ENCODE peak calls at places on chromosomes 3 and 15, in nine cellular contexts. H is uterus, V is astrocyte of the spinal cord, F is heart left ventricle, C is ovary, B is body of pancreas, W is GM06990, N is HL-60, I is PC-3. Q is an unnamed sample.
A peak's percentile ranks its signal among the peaks of the same experiment; 100 is the strongest.

GRCh38 chr3:156161172-156161571 is 40.8 kb downstream of the KCNAB1 start:
- DNase-seq in H (no peak), V (peak; percentile 48), F (no peak), C (no peak), B (no peak), W (no peak), N (no peak), I (peak; percentile 74), Q (peak; percentile 58)

GRCh38 chr3:171833775-171834460 is 9.2 kb upstream of the TMEM212 start:
- DNase-seq in H (no peak), V (peak; percentile 56), F (no peak), C (no peak), B (no peak), W (no peak), N (no peak), I (peak; percentile 69), Q (peak; percentile 83)

GRCh38 chr3:128050597-128050996 is 1.6 kb upstream of the SEC61A1 start:
- DNase-seq in H (peak; percentile 60), V (no peak), F (peak; percentile 41), C (no peak), B (peak; percentile 58), W (no peak), N (no peak), I (peak; percentile 71), Q (peak; percentile 71)

GRCh38 chr3:51957520-51958205 is 2.5 kb downstream of the GPR62 start:
- DNase-seq in H (no peak), V (no peak), F (no peak), C (no peak), B (no peak), W (no peak), N (no peak), I (no peak), Q (no peak)

GRCh38 chr3:54122046-54122801 is at the start of gene CACNA2D3:
- DNase-seq in H (no peak), V (no peak), F (peak; percentile 54), C (peak; percentile 71), B (peak; percentile 53), W (peak; percentile 13), N (no peak), I (no peak), Q (no peak)

GRCh38 chr15:58423858-58424608 is 7.8 kb upstream of the LIPC start:
- DNase-seq in H (no peak), V (peak; percentile 40), F (no peak), C (no peak), B (no peak), W (no peak), N (no peak), I (no peak), Q (peak; percentile 95)

GRCh38 chr3:27391796-27392195 is 22.6 kb upstream of the NEK10 start:
- DNase-seq in H (no peak), V (peak; percentile 28), F (no peak), C (no peak), B (no peak), W (no peak), N (no peak), I (no peak), Q (no peak)

GRCh38 chr15:68365140-68365745 is 66.7 kb downstream of the ITGA11 start:
- DNase-seq in H (no peak), V (no peak), F (peak; percentile 65), C (no peak), B (no peak), W (no peak), N (no peak), I (no peak), Q (no peak)

GRCh38 chr3:188832961-188833615 is 338.7 kb upstream of the TPRG1 start:
- DNase-seq in H (no peak), V (no peak), F (no peak), C (no peak), B (no peak), W (no peak), N (no peak), I (no peak), Q (peak; percentile 56)

GRCh38 chr3:135106445-135106844 is 311.4 kb downstream of the EPHB1 start:
- DNase-seq in H (no peak), V (no peak), F (no peak), C (no peak), B (peak; percentile 60), W (no peak), N (peak; percentile 5), I (peak; percentile 32), Q (peak; percentile 46)

GRCh38 chr15:35209838-35210237 is 124.7 kb upstream of the NANOGP8 start:
- DNase-seq in H (no peak), V (no peak), F (no peak), C (no peak), B (no peak), W (no peak), N (no peak), I (peak; percentile 8), Q (no peak)

GRCh38 chr3:173529062-173529711 is 131.6 kb downstream of the NLGN1 start:
- DNase-seq in H (no peak), V (no peak), F (no peak), C (no peak), B (peak; percentile 40), W (peak; percentile 3), N (peak; percentile 17), I (peak; percentile 59), Q (peak; percentile 16)

GRCh38 chr15:66729339-66729951 is 27.4 kb downstream of the SMAD6 start:
- DNase-seq in H (peak; percentile 65), V (peak; percentile 64), F (no peak), C (no peak), B (no peak), W (no peak), N (no peak), I (no peak), Q (no peak)

GRCh38 chr3:132135628-132136333 is 101.0 kb upstream of the CPNE4 start:
- DNase-seq in H (no peak), V (peak; percentile 97), F (no peak), C (no peak), B (no peak), W (no peak), N (no peak), I (peak; percentile 93), Q (peak; percentile 98)

GRCh38 chr3:132136334-132136716 is 101.5 kb upstream of the CPNE4 start:
- DNase-seq in H (no peak), V (no peak), F (no peak), C (no peak), B (no peak), W (no peak), N (no peak), I (no peak), Q (no peak)

GRCh38 chr3:132134611-132135010 is 99.8 kb upstream of the CPNE4 start:
- DNase-seq in H (no peak), V (peak; percentile 89), F (no peak), C (no peak), B (no peak), W (no peak), N (no peak), I (peak; percentile 86), Q (peak; percentile 92)
- H3K4me3 ChIP-seq in H (no peak overlapping the region), V (no peak overlapping the region), F (no peak overlapping the region), C (no peak overlapping the region), B (no peak overlapping the region), W (no peak overlapping the region), N (no peak overlapping the region), I (peak overlapping the region; percentile 42), Q (no peak overlapping the region)

GRCh38 chr3:192444791-192445106 is 282.6 kb downstream of the FGF12 start:
- DNase-seq in H (no peak), V (no peak), F (no peak), C (no peak), B (no peak), W (no peak), N (no peak), I (no peak), Q (no peak)
- TF ChIP-seq CTCF in H (no peak), V (no peak), F (no peak), C (no peak), B (no peak), W (no peak), N (no peak), I (no peak), Q (no peak)

DNA sequence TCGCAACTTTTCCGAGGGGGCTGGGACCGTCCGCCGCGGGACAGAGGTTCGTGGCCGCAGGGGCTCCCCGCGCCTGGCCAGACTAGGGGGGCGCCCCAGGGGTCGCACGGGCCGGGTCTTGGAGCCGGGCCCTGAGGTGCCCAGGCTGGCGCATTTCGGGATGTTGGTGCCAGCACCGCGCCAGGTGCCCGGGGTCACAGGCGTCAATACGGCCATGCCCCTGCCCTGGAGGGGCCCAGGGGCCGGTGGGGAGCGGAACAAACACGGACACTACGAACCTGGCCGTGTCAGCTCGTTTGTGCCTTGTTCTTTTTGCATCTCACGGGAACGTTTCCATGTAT is 366 bp downstream of the TM6SF1 start:
- DNase-seq in H (no peak), V (no peak), F (no peak), C (no peak), B (no peak), W (no peak), N (no peak), I (no peak), Q (no peak)
- H3K4me3 ChIP-seq in H (peak overlapping the region; percentile 15), V (peak overlapping the region; percentile 41), F (peak overlapping the region; percentile 57), C (peak overlapping the region; percentile 22), B (peak overlapping the region; percentile 1), W (peak overlapping the region; percentile 62), N (peak overlapping the region; percentile 50), I (no peak overlapping the region), Q (peak overlapping the region; percentile 7)

GRCh38 chr3:153289334-153289808 is 127.3 kb downstream of the RAP2B start:
- DNase-seq in H (no peak), V (no peak), F (no peak), C (no peak), B (no peak), W (no peak), N (peak; percentile 43), I (peak; percentile 64), Q (peak; percentile 42)

GRCh38 chr3:153287017-153287416 is 125.0 kb downstream of the RAP2B start:
- DNase-seq in H (no peak), V (no peak), F (no peak), C (no peak), B (no peak), W (no peak), N (no peak), I (peak; percentile 36), Q (no peak)

GRCh38 chr3:153293222-153293621 is 131.2 kb downstream of the RAP2B start:
- DNase-seq in H (no peak), V (peak; percentile 54), F (no peak), C (no peak), B (no peak), W (no peak), N (peak; percentile 41), I (peak; percentile 18), Q (peak; percentile 87)

GRCh38 chr3:153290278-153291015 is 128.4 kb downstream of the RAP2B start:
- DNase-seq in H (no peak), V (no peak), F (no peak), C (no peak), B (no peak), W (no peak), N (no peak), I (peak; percentile 57), Q (peak; percentile 23)

DNA sequence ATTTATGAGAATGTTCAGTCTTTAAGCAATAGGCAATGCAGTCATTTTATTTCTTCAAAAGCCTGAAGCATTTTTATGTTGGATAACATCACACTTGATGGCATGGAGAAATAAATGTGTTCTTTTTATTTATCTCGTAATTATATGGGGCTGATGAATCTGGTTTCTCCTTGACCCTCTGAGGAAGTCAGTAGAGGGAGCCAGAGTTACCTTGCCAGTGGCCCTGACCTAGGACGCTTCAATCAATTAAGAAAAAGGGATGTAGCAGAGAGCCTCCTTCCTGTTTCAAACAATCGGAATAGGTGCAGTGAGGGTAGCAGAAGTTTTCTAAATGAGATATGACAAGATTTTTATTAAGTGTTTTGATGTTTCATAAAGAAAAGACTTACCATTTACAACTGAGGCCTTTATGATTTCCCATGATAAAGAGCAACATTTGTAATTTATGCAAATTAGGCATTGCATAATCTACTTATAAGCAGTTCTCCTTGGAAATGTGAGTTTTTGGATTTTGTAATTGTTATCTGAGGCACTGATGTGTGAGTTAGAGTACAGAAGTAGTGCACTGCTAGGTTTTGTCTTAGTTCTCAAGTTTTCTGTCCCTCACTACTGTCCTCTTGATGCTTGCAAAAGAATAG is 129.1 kb downstream of the RAP2B start:
- DNase-seq in H (no peak), V (no peak), F (no peak), C (no peak), B (no peak), W (no peak), N (peak; percentile 73), I (peak; percentile 69), Q (peak; percentile 52)
- TF ChIP-seq CTCF in H (no peak), V (peak; percentile 67), F (peak; percentile 19), C (no peak), B (no peak), W (peak; percentile 73), N (peak; percentile 47), I (peak; percentile 85), Q (peak; percentile 66)

Q was measured in fibroblast of mammary gland.